ENCODE peak calls at places on chromosomes 2 and 18, in nine cellular contexts. Q is vagina; E is neural progenitor cell; Z is memory B cell; P is activated T-cell treated with anti-CD3 and anti-CD28 coated beads, Interleukin-2, amount 50 U/mL, for 24 hours; X is fibroblast of the aortic adventitia; B is Caki2; S is mesendoderm; C is NCI-H2107. R is an unnamed sample.

GRCh38 chr2:78861546-78861945 is 164.0 kb upstream of the REG3G start:
- DNase-seq in X (no peak), P (no peak), Z (no peak), B (no peak), C (no peak), E (peak; percentile 42), S (peak; percentile 62), Q (no peak), R (no peak)

GRCh38 chr18:53416985-53417384 is 807.5 kb downstream of the MBD2 start:
- DNase-seq in Z (no peak), X (no peak), E (peak; percentile 58), Q (no peak), B (no peak), C (no peak), P (no peak), S (peak; percentile 65), R (no peak)

GRCh38 chr2:73740767-73741166 is 3.6 kb upstream of the TPRKB start:
- DNase-seq in S (no peak), X (no peak), P (no peak), Z (no peak), B (no peak), Q (no peak), C (no peak), E (no peak), R (no peak)

GRCh38 chr2:159140070-159140774 is 146.3 kb downstream of the WDSUB1 start:
- DNase-seq in Q (no peak), Z (no peak), X (peak; percentile 87), P (no peak), B (no peak), S (no peak), C (no peak), E (no peak), R (no peak)

GRCh38 chr2:96120991-96121390 is 4.6 kb upstream of the ADRA2B start:
- DNase-seq in C (no peak), B (no peak), Z (no peak), P (no peak), Q (no peak), E (no peak), S (no peak), X (no peak), R (no peak)

GRCh38 chr2:134491796-134492441 is 226.9 kb downstream of the TMEM163 start:
- DNase-seq in Q (peak; percentile 19), Z (no peak), P (no peak), E (no peak), B (no peak), C (peak; percentile 64), S (peak; percentile 46), X (no peak), R (no peak)

GRCh38 chr2:52414596-52414995 is 1353.0 kb upstream of the CHAC2 start:
- DNase-seq in C (no peak), P (no peak), X (no peak), Z (no peak), B (no peak), Q (no peak), E (no peak), S (peak; percentile 33), R (no peak)

GRCh38 chr2:240611601-240612210 is 13.6 kb upstream of the GPR35 start:
- DNase-seq in P (peak; percentile 26), Z (no peak), Q (no peak), X (no peak), C (no peak), B (no peak), E (no peak), S (no peak), R (no peak)

GRCh38 chr2:241268716-241269445 is 46.6 kb downstream of the HDLBP start:
- DNase-seq in B (no peak), X (peak; percentile 29), Q (no peak), S (peak; percentile 69), C (no peak), E (no peak), Z (no peak), P (no peak), R (no peak)

GRCh38 chr2:120880381-120880780 is 144.7 kb downstream of the GLI2 start:
- DNase-seq in E (no peak), S (no peak), Z (no peak), B (no peak), Q (no peak), C (no peak), X (no peak), P (no peak), R (peak; percentile 38)

GRCh38 chr2:164430166-164430783 is 191.0 kb downstream of the GRB14 start:
- DNase-seq in B (peak; percentile 38), X (peak; percentile 66), E (peak; percentile 70), S (peak; percentile 52), C (no peak), P (no peak), Q (no peak), Z (no peak), R (peak; percentile 48)

GRCh38 chr2:108593547-108594098 is 59.4 kb downstream of the LIMS1 start:
- DNase-seq in S (peak; percentile 49), Z (no peak), B (peak; percentile 75), E (no peak), P (no peak), Q (no peak), C (no peak), X (peak; percentile 94), R (no peak)

GRCh38 chr18:59814872-59815271 is 84.9 kb upstream of the PMAIP1 start:
- DNase-seq in B (no peak), E (no peak), P (no peak), X (peak; percentile 93), C (no peak), S (no peak), Z (no peak), Q (no peak), R (no peak)

GRCh38 chr18:46727177-46727576 is 29.7 kb downstream of the ST8SIA5 start:
- DNase-seq in X (no peak), Q (no peak), C (no peak), E (no peak), B (no peak), Z (no peak), P (no peak), S (no peak), R (peak; percentile 63)

GRCh38 chr18:70280007-70280925 is 8.6 kb upstream of the SOCS6 start:
- DNase-seq in P (no peak), Q (no peak), C (no peak), E (no peak), B (no peak), X (peak; percentile 30), S (peak; percentile 53), Z (no peak), R (no peak)

GRCh38 chr2:224382973-224383555 is 18.8 kb downstream of the FAM124B start:
- DNase-seq in Z (no peak), P (no peak), Q (no peak), E (no peak), C (no peak), B (no peak), S (no peak), X (no peak), R (no peak)

GRCh38 chr2:202149155-202149762 is 76.2 kb downstream of the KIAA2012 start:
- DNase-seq in Z (no peak), Q (no peak), X (peak; percentile 79), P (no peak), S (peak; percentile 77), C (no peak), B (no peak), E (peak; percentile 92), R (peak; percentile 70)

GRCh38 chr2:222479855-222480254 is 55.5 kb downstream of the SGPP2 start:
- DNase-seq in X (no peak), P (no peak), E (no peak), Z (no peak), B (no peak), S (no peak), C (no peak), Q (no peak), R (no peak)

GRCh38 chr2:43170733-43171101 is 55.7 kb downstream of the ZFP36L2 start:
- DNase-seq in P (peak; percentile 62), B (no peak), E (no peak), S (no peak), Z (no peak), X (no peak), C (no peak), Q (no peak), R (no peak)

GRCh38 chr18:8821531-8821930 is 116.2 kb downstream of the MTCL1 start:
- DNase-seq in C (no peak), E (no peak), S (no peak), Z (no peak), P (no peak), Q (no peak), B (no peak), X (no peak), R (no peak)